ENCODE peak calls at places on chromosome 6, in seven cellular contexts. C is H1, R is uterus, V is IMR-90, J is HepG2, H is HCT116, K is tibial nerve. O is an unnamed sample.

GRCh38 chr6:10271982-10272381 is 142.9 kb downstream of the TFAP2A start:
- DNase-seq in V (no peak), K (no peak), J (no peak), C (no peak), H (no peak), R (no peak), O (no peak)

GRCh38 chr6:168093071-168093505 is 14.1 kb upstream of the FRMD1 start:
- DNase-seq in C (no peak), H (no peak), V (no peak), K (no peak), R (no peak), J (peak; percentile 69), O (peak; percentile 59)

GRCh38 chr6:12545837-12546658 is 170.5 kb upstream of the PHACTR1 start:
- DNase-seq in V (peak; percentile 77), J (no peak), H (peak; percentile 6), R (no peak), K (no peak), C (no peak), O (no peak)

GRCh38 chr6:32057966-32058365 is 19.8 kb downstream of the CYP21A2 start:
- DNase-seq in V (no peak), J (no peak), K (no peak), C (no peak), H (no peak), R (no peak), O (no peak)

GRCh38 chr6:99348823-99349619 is 453 bp downstream of the FAXC start:
- DNase-seq in K (no peak), V (peak; percentile 3), J (no peak), R (peak; percentile 13), H (no peak), C (peak; percentile 73), O (no peak)

GRCh38 chr6:24431045-24431451 is 28.3 kb downstream of the MRS2 start:
- DNase-seq in C (no peak), J (peak; percentile 65), K (no peak), V (peak; percentile 54), R (no peak), H (peak; percentile 38), O (no peak)

GRCh38 chr6:24991748-24992467 is 56.1 kb upstream of the RIPOR2 start:
- DNase-seq in C (no peak), J (peak; percentile 62), H (peak; percentile 42), R (peak; percentile 53), K (no peak), V (peak; percentile 48), O (peak; percentile 48)

GRCh38 chr6:85403331-85404015 is 46.4 kb upstream of the NT5E start:
- DNase-seq in J (no peak), K (no peak), H (no peak), C (no peak), R (no peak), V (peak; percentile 92), O (no peak)

GRCh38 chr6:96608074-96608473 is 45.1 kb downstream of the FHL5 start:
- DNase-seq in K (no peak), C (no peak), H (no peak), J (no peak), V (no peak), R (no peak), O (no peak)

GRCh38 chr6:53794073-53794719 is 609 bp upstream of the LRRC1 start:
- DNase-seq in H (peak; percentile 56), K (peak; percentile 42), J (peak; percentile 81), R (peak; percentile 48), C (peak; percentile 77), V (peak; percentile 87), O (peak; percentile 83)

GRCh38 chr6:2641044-2641673 is 109.6 kb downstream of the MYLK4 start:
- DNase-seq in K (no peak), J (no peak), C (no peak), V (no peak), R (no peak), H (no peak), O (no peak)

GRCh38 chr6:133262804-133263203 is 21.6 kb downstream of the EYA4 start:
- DNase-seq in H (no peak), K (no peak), R (no peak), C (no peak), J (no peak), V (no peak), O (peak; percentile 33)

GRCh38 chr6:106974999-106975698 is 620 bp upstream of the CD24 start:
- DNase-seq in K (no peak), H (no peak), V (no peak), C (peak; percentile 82), R (no peak), J (no peak), O (peak; percentile 31)
- TF ChIP-seq POLR2A in K (no peak), H (no peak), V (no peak), C (peak; percentile 68), R (no peak), J (no peak), O (no peak)

DNA sequence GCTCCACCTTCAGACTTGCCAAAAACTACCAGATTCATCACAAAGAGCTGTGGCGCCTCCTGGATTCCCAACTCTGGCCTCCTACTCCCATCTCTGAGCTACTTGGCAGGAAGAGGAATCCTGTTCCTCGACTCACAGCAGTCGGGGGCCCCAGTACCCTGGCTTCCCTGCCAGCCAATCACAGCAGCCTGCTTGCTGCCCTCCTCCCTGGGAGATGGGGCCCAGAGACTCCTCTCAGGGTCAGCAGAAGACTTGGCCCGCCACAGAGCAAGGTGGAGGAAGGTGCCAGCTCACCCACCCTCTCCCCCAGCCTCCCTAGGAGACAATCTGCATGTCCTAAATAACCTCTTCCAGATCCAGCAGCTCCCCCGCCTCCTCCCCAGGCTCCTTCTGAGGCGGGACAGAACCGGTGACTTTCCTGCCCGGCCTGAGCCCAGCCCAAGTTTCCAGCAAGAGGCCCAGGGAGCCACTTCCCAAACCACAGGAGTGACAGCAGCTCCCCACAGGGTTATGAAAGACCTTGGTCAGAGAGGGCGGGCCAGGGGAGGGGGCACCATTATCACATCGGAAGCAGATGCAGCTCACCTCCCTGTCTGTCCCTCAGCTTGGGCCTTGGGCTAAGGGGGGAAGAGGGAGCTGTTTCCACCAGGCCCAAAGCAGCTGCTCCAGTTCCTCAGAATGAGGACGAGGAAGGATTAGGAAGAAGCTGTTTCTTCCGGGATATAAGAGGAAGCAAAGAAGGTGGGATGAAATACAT is 2.3 kb downstream of the CCND3 start:
- DNase-seq in C (peak; percentile 69), J (no peak), K (no peak), V (peak; percentile 43), H (no peak), R (peak; percentile 42), O (peak; percentile 60)
- TF ChIP-seq POLR2A in C (peak; percentile 57), J (no peak), K (no peak), V (no peak), H (no peak), R (no peak), O (no peak)

GRCh38 chr6:43899830-43900229 is 129.8 kb downstream of the VEGFA start:
- DNase-seq in H (no peak), J (no peak), K (no peak), C (no peak), V (no peak), R (no peak), O (no peak)

GRCh38 chr6:43898358-43899131 is 128.5 kb downstream of the VEGFA start:
- DNase-seq in K (no peak), R (no peak), V (no peak), C (no peak), J (no peak), H (no peak), O (no peak)

GRCh38 chr6:43895656-43896055 is 125.6 kb downstream of the VEGFA start:
- DNase-seq in K (no peak), H (no peak), C (no peak), R (no peak), J (no peak), V (no peak), O (no peak)

GRCh38 chr6:43897571-43898302 is 127.7 kb downstream of the VEGFA start:
- DNase-seq in K (no peak), J (no peak), V (no peak), R (no peak), C (no peak), H (no peak), O (no peak)

DNA sequence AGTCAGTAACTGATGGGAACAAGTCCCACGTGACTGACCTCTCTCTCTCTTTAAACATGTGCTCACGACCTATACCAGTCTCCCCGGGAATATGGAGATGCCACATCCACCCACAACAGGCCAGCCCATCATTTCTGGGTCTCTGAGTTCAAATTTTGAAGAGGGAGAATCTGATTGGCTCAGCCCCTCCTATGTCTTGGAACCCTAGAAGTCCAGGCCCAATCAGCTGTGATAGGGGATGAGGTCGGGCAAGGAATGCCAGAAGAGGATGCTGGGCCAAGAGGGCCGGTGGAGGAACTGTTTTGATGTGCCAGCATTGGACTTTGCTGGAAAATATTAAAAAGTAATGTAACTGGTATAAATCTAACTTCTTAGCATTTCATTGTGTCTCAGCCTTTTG is 126.5 kb downstream of the VEGFA start:
- DNase-seq in K (no peak), V (no peak), J (no peak), C (no peak), H (no peak), R (no peak), O (no peak)
- TF ChIP-seq POLR2A in K (no peak), V (no peak), J (no peak), C (no peak), H (no peak), R (no peak), O (no peak)

DNA sequence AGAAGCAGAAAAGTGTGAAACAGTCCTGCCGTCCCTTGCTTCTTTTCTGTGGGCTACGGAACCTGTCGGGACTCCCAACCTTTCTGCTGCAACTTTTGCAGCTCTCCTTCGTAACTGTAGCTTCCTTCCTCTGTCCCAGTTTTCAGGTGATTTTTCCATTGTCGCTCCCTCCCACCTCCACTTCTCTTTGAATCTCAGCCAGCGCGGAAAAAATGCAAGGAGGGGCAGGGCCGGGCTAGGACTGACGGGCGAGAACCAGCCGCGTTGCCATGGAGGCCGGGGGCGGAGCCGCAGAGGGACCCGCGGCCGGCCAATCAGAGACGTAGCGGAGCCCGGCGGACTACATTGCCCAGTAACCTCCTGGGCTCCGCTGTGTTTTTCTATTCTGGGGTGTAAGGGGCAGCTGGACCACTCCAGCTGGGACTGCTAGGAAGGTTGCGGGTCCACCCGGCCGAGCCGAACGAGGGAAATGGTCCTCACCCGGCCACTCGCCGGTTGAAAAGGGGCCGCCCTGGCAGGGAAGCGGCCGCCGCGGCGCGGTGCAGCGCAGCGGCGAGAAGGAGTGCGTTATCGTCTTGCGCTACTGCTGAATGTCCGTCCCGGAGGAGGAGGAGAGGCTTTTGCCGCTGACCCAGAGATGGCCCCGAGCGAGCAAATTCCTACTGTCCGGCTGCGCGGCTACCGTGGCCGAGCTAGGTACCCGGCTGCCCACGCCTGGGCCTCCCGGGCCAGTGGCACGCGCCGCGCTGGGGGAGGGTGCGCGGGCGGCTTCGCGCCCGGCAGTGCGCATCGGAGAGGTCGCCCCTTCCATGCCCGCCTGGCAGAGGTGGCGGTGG is at the start of the genes CYP39A1 and SLC25A27:
- DNase-seq in V (peak; percentile 59), H (peak; percentile 74), R (peak; percentile 90), C (peak; percentile 94), J (peak; percentile 79), K (peak; percentile 88), O (peak; percentile 95)
- TF ChIP-seq POLR2A in V (no peak), H (peak; percentile 39), R (peak; percentile 51), C (no peak), J (no peak), K (peak; percentile 70), O (no peak)